ENCODE peak calls at places on chromosomes 1 and 21, in five cellular contexts. E is fibroblast of lung, Q is OCI-LY7, C is astrocyte, A is H9. Z is an unnamed sample.
A peak's percentile ranks its signal among the peaks of the same experiment; 100 is the strongest.

GRCh38 chr1:44811234-44811633 is 2.9 kb downstream of the BTBD19 start:
- DNase-seq in E (no peak), Q (no peak), C (no peak), A (no peak), Z (no peak)

GRCh38 chr1:193058529-193059281 is 455 bp downstream of the UCHL5 start:
- DNase-seq in E (peak; percentile 61), Q (peak; percentile 76), C (peak; percentile 50), A (peak; percentile 40), Z (peak; percentile 83)

GRCh38 chr1:157240495-157241184 is 102.4 kb upstream of the ETV3 start:
- DNase-seq in E (no peak), Q (no peak), C (no peak), A (no peak), Z (no peak)

GRCh38 chr1:30964706-30965105 is 56.1 kb upstream of the SDC3 start:
- DNase-seq in E (peak; percentile 35), Q (no peak), C (no peak), A (no peak), Z (no peak)

GRCh38 chr1:22747021-22747734 is 36.5 kb downstream of the EPHB2 start:
- DNase-seq in E (peak; percentile 96), Q (no peak), C (peak; percentile 93), A (no peak), Z (peak; percentile 69)

GRCh38 chr1:228938248-228938891 is 203.1 kb downstream of the RHOU start:
- DNase-seq in E (no peak), Q (peak; percentile 6), C (no peak), A (no peak), Z (no peak)

GRCh38 chr1:41371630-41372599 is 10.7 kb downstream of the FOXO6 start:
- DNase-seq in E (no peak), Q (no peak), C (no peak), A (peak; percentile 96), Z (no peak)

GRCh38 chr1:67135354-67135753 is 584 bp upstream of the C1orf141 start:
- DNase-seq in E (peak; percentile 82), Q (no peak), C (peak; percentile 84), A (no peak), Z (peak; percentile 93)

GRCh38 chr1:112575154-112575804 is 43.7 kb downstream of the ST7L start:
- DNase-seq in E (peak; percentile 95), Q (no peak), C (peak; percentile 94), A (no peak), Z (peak; percentile 88)

GRCh38 chr1:193377472-193377871 is 191.1 kb upstream of the B3GALT2 start:
- DNase-seq in E (no peak), Q (no peak), C (no peak), A (no peak), Z (no peak)

GRCh38 chr1:160282807-160283206 is 2.1 kb downstream of the PEX19 start:
- DNase-seq in E (no peak), Q (no peak), C (no peak), A (no peak), Z (no peak)

GRCh38 chr1:160284220-160284781 is 632 bp downstream of the PEX19 start:
- DNase-seq in E (peak; percentile 71), Q (peak; percentile 41), C (peak; percentile 66), A (no peak), Z (peak; percentile 90)

GRCh38 chr1:160284782-160285344 is at the start of gene PEX19:
- DNase-seq in E (peak; percentile 94), Q (peak; percentile 91), C (peak; percentile 88), A (peak; percentile 95), Z (peak; percentile 98)

DNA sequence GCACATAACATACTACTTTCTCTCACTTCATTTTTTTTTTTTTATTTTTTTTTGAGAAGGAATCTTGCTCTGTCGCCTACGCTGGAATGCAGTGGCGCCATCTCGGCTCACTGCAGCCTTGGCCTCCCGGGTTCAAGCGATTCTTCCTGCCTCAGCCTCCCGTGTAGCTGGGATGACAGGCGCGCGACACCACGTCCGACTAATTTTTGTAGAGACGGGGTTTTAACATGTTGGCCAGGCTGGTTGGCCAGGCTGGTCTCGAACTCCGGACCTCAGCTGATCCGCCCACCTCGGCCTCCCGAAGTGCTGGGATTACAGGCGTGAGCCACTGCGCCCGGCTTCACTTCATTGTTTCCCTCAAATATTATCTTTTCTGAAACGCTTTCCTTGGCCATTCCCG is 573 bp upstream of the PEX19 start:
- DNase-seq in E (no peak), Q (no peak), C (no peak), A (no peak), Z (no peak)
- H3K4me2 ChIP-seq in E (peak overlapping the region; percentile 26), Q (peak overlapping the region; percentile 82), C (peak overlapping the region; percentile 98), A (no peak overlapping the region), Z (peak overlapping the region; percentile 71)

DNA sequence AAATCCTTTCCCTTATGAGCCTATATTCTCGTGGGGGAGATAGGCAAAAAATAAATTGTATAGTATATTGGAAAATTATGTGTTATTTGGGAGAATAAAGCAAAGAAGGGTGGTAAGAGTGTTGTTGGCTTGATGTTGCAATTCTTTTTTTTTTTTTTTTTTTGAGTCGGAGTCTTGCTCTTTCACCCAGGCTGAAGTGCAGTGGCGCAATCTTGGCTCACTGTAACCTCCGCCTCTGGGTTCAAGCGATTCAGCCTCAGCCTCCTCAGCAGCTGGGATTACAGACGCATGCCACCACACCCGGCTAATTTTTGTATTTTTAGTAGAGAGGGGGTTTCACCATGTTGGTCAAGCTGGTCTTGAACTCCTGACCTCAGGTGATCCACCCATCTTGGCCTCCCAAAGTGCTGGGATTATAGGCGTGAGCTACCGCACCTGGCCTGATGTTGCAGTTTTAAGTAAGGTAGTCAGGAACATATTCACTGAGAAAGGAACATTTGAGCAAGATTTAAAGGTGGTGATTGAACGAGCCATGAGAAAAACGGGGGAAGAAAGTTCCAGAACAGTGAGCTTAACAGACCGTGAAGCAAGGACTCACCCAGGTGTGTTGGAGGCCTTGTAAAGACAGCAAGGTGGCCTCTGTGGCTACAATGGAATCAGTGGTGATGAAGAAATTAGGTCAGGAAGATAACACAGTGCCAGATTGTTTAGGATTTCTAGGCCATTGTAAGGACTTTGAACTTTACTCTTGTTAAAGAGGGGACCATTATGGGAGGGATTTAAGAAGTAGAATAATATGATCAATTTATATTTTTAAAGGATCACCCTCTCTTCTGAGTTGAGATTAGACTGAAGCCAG is 45.8 kb downstream of the RPRD2 start:
- DNase-seq in E (no peak), Q (no peak), C (no peak), A (no peak), Z (no peak)
- H4K20me1 ChIP-seq in E (no peaks in the 10 kb centered on the region), Q (peaks cover 6% of the 10 kb centered on the region), C (peaks cover 63% of the 10 kb centered on the region), A (no peaks in the 10 kb centered on the region), Z (no peaks in the 10 kb centered on the region)

GRCh38 chr1:246300653-246301549 is 206.2 kb downstream of the SMYD3 start:
- DNase-seq in E (no peak), Q (no peak), C (no peak), A (no peak), Z (no peak)
- H3K4me2 ChIP-seq in E (no peak overlapping the region), Q (no peak overlapping the region), C (no peak overlapping the region), A (no peak overlapping the region), Z (peak overlapping the region; percentile 41)

DNA sequence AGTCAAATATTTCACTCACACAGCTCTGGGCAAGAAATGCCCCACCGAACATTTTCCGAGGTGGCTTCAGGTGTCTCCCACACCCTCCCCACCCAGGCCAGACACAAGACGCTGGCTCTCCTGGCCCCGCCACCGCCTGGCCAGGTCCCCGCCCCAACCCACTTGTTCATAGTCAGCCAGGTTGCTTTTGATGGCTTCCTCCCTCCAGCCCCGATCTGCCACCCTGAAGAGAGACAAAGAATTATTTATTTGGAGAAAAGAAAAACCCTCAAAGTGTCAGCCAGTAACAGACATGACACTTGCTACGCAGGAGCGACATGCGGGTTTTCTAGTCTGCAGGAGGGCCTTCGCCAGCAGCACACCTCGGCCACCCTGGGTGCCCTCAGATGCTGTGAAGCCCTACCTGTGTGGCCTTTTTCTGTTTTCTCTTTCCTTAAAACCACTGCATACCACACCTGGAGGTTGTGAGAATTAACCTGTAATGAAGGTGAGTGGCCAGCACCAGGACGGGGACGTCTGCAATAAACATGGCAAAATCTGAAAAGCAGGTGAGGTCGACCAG is 27.2 kb downstream of the SSBP3 start:
- DNase-seq in E (no peak), Q (peak; percentile 18), C (no peak), A (no peak), Z (no peak)
- H4K20me1 ChIP-seq in E (no peaks in the 10 kb centered on the region), Q (no peaks in the 10 kb centered on the region), C (peaks cover 84% of the 10 kb centered on the region), A (no peaks in the 10 kb centered on the region), Z (no peaks in the 10 kb centered on the region)

GRCh38 chr21:9837946-9838801 is 683.2 kb upstream of the TPTE start:
- DNase-seq in E (no peak), Q (no peak), C (no peak), A (no peak), Z (no peak)
- H3K4me2 ChIP-seq in E (no peak overlapping the region), Q (no peak overlapping the region), C (no peak overlapping the region), A (no peak overlapping the region), Z (no peak overlapping the region)

DNA sequence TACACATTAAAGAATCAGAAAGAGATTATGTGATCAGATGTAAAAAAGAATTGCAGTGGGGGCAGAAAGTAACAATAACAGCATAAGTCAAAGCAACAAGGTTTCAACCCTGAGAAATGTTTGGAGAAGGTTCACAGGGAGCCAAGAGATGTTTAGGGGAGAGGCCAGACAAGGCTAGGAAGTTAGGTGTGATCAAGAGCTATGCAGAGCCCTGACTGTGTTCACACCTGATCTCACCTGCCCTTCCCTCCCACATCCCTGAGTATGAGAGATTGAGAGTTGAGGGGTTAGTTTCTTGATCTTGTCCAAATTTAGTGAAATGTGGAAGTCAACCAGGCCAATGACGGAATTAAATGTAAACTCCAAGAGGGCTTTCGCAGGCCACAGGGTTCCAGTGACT is 10.2 kb downstream of the PTPN14 start:
- DNase-seq in E (no peak), Q (no peak), C (no peak), A (no peak), Z (no peak)
- H4K20me1 ChIP-seq in E (peaks cover 2% of the 10 kb centered on the region), Q (no peaks in the 10 kb centered on the region), C (peaks cover 96% of the 10 kb centered on the region), A (peaks cover 4% of the 10 kb centered on the region), Z (peaks cover 44% of the 10 kb centered on the region)

GRCh38 chr1:3101127-3101939 is 32.3 kb downstream of the PRDM16 start:
- DNase-seq in E (no peak), Q (no peak), C (no peak), A (no peak), Z (no peak)

GRCh38 chr1:3097861-3098260 is 28.9 kb downstream of the PRDM16 start:
- DNase-seq in E (no peak), Q (no peak), C (no peak), A (no peak), Z (no peak)

GRCh38 chr1:3096360-3096759 is 27.4 kb downstream of the PRDM16 start:
- DNase-seq in E (no peak), Q (no peak), C (no peak), A (no peak), Z (no peak)

GRCh38 chr1:3097231-3097630 is 28.2 kb downstream of the PRDM16 start:
- DNase-seq in E (no peak), Q (no peak), C (no peak), A (no peak), Z (no peak)

DNA sequence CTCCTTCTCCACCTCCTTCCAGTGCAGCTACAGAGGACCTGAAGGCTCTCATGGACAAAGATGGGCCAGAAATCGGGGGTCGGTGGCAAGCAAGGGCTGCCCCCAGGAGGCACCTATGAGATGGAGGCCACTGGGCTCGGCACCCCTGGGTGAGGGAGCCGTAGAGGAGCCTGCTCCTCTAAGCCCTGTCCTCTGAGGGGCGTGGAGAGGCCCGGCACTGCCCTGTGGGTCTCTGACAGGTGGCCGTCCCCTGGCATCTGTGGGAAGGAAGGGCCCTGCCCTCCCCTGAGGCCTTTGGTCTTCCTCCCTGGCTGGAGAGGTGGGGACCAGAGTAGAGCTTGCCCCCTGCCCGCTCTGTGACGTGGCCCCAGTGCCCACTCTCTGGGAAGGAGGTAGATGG is 30.9 kb downstream of the PRDM16 start:
- DNase-seq in E (no peak), Q (no peak), C (no peak), A (no peak), Z (no peak)
- H3K4me2 ChIP-seq in E (no peak overlapping the region), Q (no peak overlapping the region), C (no peak overlapping the region), A (no peak overlapping the region), Z (no peak overlapping the region)

Z was measured in GM23248.